ENCODE peak calls at places on chromosome 21, in six cellular contexts. Q is Panc1, I is esophagus muscularis mucosa, K is H9, M is thoracic aorta, G is endodermal cell. Z is an unnamed sample. For H3K4me1, the result is how much of the 10 kb centered on the place peaks cover.

GRCh38 chr21:17802568-17802967 is 16.6 kb downstream of the C21orf91 start:
- DNase-seq in Q (no peak), I (no peak), K (no peak), M (no peak), G (no peak), Z (no peak)

GRCh38 chr21:38639782-38640750 is 141.8 kb upstream of the ERG start:
- DNase-seq in Q (no peak), I (no peak), K (no peak), M (no peak), G (no peak), Z (no peak)

GRCh38 chr21:38386967-38387366 is 111.3 kb downstream of the ERG start:
- DNase-seq in Q (no peak), I (peak), K (no peak), M (no peak), G (no peak), Z (no peak)

GRCh38 chr21:7953058-7953457 is 2568.3 kb upstream of the TPTE start:
- DNase-seq in Q (no peak), I (no peak), K (no peak), M (no peak), G (no peak), Z (no peak)

GRCh38 chr21:17585875-17586450 is 26.7 kb downstream of the BTG3 start:
- DNase-seq in Q (peak), I (no peak), K (no peak), M (no peak), G (no peak), Z (no peak)

GRCh38 chr21:38818336-38818723 is 12.6 kb downstream of the ETS2 start:
- DNase-seq in Q (no peak), I (no peak), K (no peak), M (no peak), G (no peak), Z (no peak)

GRCh38 chr21:20329636-20330035 is 668.6 kb upstream of the NCAM2 start:
- DNase-seq in Q (no peak), I (no peak), K (no peak), M (no peak), G (no peak), Z (no peak)

GRCh38 chr21:37580690-37581089 is 214.1 kb downstream of the DYRK1A start:
- DNase-seq in Q (no peak), I (no peak), K (no peak), M (no peak), G (no peak), Z (no peak)

GRCh38 chr21:38392722-38393121 is 105.6 kb downstream of the ERG start:
- DNase-seq in Q (no peak), I (no peak), K (no peak), M (no peak), G (no peak), Z (no peak)

GRCh38 chr21:18155508-18156193 is 89.0 kb upstream of the CHODL start:
- DNase-seq in Q (no peak), I (no peak), K (no peak), M (no peak), G (no peak), Z (no peak)

GRCh38 chr21:38228115-38228514 is 28.7 kb upstream of the KCNJ15 start:
- DNase-seq in Q (no peak), I (no peak), K (peak), M (no peak), G (peak), Z (no peak)

GRCh38 chr21:37647781-37648180 is 268.5 kb downstream of the KCNJ6 start:
- DNase-seq in Q (no peak), I (no peak), K (no peak), M (no peak), G (no peak), Z (no peak)

GRCh38 chr21:39003982-39004775 is 179.1 kb downstream of the PSMG1 start:
- DNase-seq in Q (no peak), I (no peak), K (no peak), M (peak), G (peak), Z (no peak)

GRCh38 chr21:16993416-16994044 is 519.3 kb upstream of the CXADR start:
- DNase-seq in Q (no peak), I (no peak), K (no peak), M (no peak), G (no peak), Z (no peak)

GRCh38 chr21:37593015-37593414 is 226.4 kb downstream of the DYRK1A start:
- DNase-seq in Q (no peak), I (peak), K (peak), M (no peak), G (peak), Z (no peak)

GRCh38 chr21:24045775-24046215 is 1561.5 kb downstream of the MRPL39 start:
- DNase-seq in Q (peak), I (no peak), K (no peak), M (peak), G (peak), Z (peak)

GRCh38 chr21:43598416-43599120 is 60.7 kb downstream of the HSF2BP start:
- DNase-seq in Q (no peak), I (no peak), K (no peak), M (no peak), G (no peak), Z (no peak)

GRCh38 chr21:19523731-19524130 is 1120.1 kb upstream of the TMPRSS15 start:
- DNase-seq in Q (no peak), I (no peak), K (no peak), M (no peak), G (no peak), Z (no peak)

GRCh38 chr21:38027901-38028300 is 111.6 kb upstream of the KCNJ6 start:
- DNase-seq in Q (no peak), I (no peak), K (no peak), M (no peak), G (no peak), Z (no peak)

GRCh38 chr21:19218163-19218562 is 814.6 kb upstream of the TMPRSS15 start:
- DNase-seq in Q (no peak), I (no peak), K (no peak), M (no peak), G (no peak), Z (no peak)

GRCh38 chr21:17387030-17387617 is 125.7 kb upstream of the CXADR start:
- DNase-seq in Q (peak), I (no peak), K (no peak), M (no peak), G (peak), Z (no peak)

GRCh38 chr21:17402885-17403477 is 109.9 kb upstream of the CXADR start:
- DNase-seq in Q (no peak), I (no peak), K (no peak), M (no peak), G (no peak), Z (no peak)

GRCh38 chr21:43287974-43288755 is 119.4 kb downstream of the CRYAA start:
- DNase-seq in Q (no peak), I (no peak), K (no peak), M (no peak), G (no peak), Z (no peak)

GRCh38 chr21:16424331-16424749 is 694.6 kb downstream of the USP25 start:
- DNase-seq in Q (no peak), I (no peak), K (no peak), M (no peak), G (no peak), Z (no peak)

GRCh38 chr21:16644690-16645089 is 868.2 kb upstream of the CXADR start:
- DNase-seq in Q (no peak), I (no peak), K (no peak), M (no peak), G (no peak), Z (no peak)

GRCh38 chr21:16624468-16625102 is 888.3 kb upstream of the CXADR start:
- DNase-seq in Q (no peak), I (no peak), K (no peak), M (no peak), G (no peak), Z (no peak)

GRCh38 chr21:38291875-38292274 is 35.1 kb downstream of the KCNJ15 start:
- DNase-seq in Q (no peak), I (no peak), K (no peak), M (no peak), G (no peak), Z (no peak)

GRCh38 chr21:37153935-37154350 is 80.9 kb downstream of the TTC3 start:
- DNase-seq in Q (no peak), I (no peak), K (no peak), M (no peak), G (no peak), Z (peak)

GRCh38 chr21:36204980-36205379 is 48.4 kb downstream of the DOP1B start:
- DNase-seq in Q (no peak), I (no peak), K (no peak), M (no peak), G (no peak), Z (peak)

GRCh38 chr21:39033878-39034589 is 149.2 kb downstream of the PSMG1 start:
- DNase-seq in Q (no peak), I (no peak), K (no peak), M (no peak), G (no peak), Z (no peak)

GRCh38 chr21:33427051-33427450 is 23.8 kb downstream of the IFNGR2 start:
- DNase-seq in Q (no peak), I (no peak), K (no peak), M (no peak), G (no peak), Z (no peak)

GRCh38 chr21:17738171-17738953 is 80.8 kb downstream of the C21orf91 start:
- DNase-seq in Q (no peak), I (no peak), K (peak), M (no peak), G (peak), Z (no peak)

GRCh38 chr21:17454315-17455027 is 58.4 kb upstream of the CXADR start:
- DNase-seq in Q (peak), I (peak), K (peak), M (no peak), G (peak), Z (peak)

GRCh38 chr21:43585924-43586411 is 73.3 kb downstream of the HSF2BP start:
- DNase-seq in Q (peak), I (peak), K (peak), M (peak), G (peak), Z (peak)

GRCh38 chr21:43782741-43783700 is 6.4 kb upstream of the RRP1 start:
- DNase-seq in Q (no peak), I (no peak), K (no peak), M (no peak), G (no peak), Z (no peak)

GRCh38 chr21:22223385-22223784 is 1225.2 kb downstream of the NCAM2 start:
- DNase-seq in Q (no peak), I (no peak), K (no peak), M (no peak), G (no peak), Z (no peak)

GRCh38 chr21:46056450-46056903 is 41.4 kb upstream of the COL6A2 start:
- DNase-seq in Q (no peak), I (peak), K (peak), M (peak), G (peak), Z (peak)
- H3K27ac ChIP-seq in Q (no peak), I (peak), K (no peak), M (peak), G (peak), Z (peak)

DNA sequence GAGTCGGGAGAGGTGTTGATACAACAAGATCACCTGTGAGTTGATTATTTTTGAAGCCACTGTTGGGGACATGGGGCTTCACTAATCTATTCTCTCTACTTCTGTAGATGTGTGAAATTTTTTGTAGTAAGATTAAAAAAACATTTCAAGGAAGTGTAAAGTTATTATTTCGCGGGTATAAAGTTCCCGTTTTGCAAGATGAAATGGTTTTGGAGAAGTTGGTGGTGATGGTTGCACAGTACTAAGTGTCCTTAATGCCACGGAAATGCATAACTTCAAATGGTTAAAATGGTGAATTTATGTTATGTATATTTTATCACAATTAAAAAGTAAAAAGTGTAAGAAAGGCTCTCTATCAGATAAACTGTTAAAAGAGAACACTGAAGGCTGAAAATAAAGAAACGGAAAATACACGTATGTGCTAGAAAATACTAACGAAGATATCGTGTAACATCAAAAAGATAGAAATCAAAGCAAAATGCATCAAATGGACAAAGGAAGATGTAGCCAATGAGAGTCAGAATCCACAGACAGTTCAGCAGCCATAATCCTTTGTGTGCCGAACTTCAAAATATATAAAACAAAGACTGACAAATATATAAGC is 2.9 kb upstream of the ITGB2 start:
- DNase-seq in Q (no peak), I (no peak), K (no peak), M (no peak), G (no peak), Z (no peak)
- H3K4me1 ChIP-seq in Q (under half), I (under half), K (under half), M (under half), G (under half), Z (under half)

GRCh38 chr21:32411366-32412161 is 942 bp upstream of the EVA1C start:
- DNase-seq in Q (no peak), I (peak), K (peak), M (peak), G (peak), Z (peak)

GRCh38 chr21:32403201-32403701 is 9.3 kb upstream of the EVA1C start:
- DNase-seq in Q (no peak), I (no peak), K (peak), M (no peak), G (peak), Z (no peak)

GRCh38 chr21:32410916-32411315 is 1.6 kb upstream of the EVA1C start:
- DNase-seq in Q (no peak), I (no peak), K (no peak), M (no peak), G (no peak), Z (no peak)

GRCh38 chr21:32410291-32410690 is 2.2 kb upstream of the EVA1C start:
- DNase-seq in Q (no peak), I (no peak), K (no peak), M (no peak), G (no peak), Z (no peak)

GRCh38 chr21:32406405-32406804 is 6.1 kb upstream of the EVA1C start:
- DNase-seq in Q (no peak), I (no peak), K (no peak), M (no peak), G (no peak), Z (no peak)
- H3K27ac ChIP-seq in Q (no peak), I (peak), K (no peak), M (no peak), G (no peak), Z (no peak)

GRCh38 chr21:41894511-41894910 is 15.4 kb upstream of the PRDM15 start:
- DNase-seq in Q (no peak), I (no peak), K (no peak), M (no peak), G (no peak), Z (no peak)
- H3K4me1 ChIP-seq in Q (under half), I (under half), K (under half), M (under half), G (under half), Z (under half)

GRCh38 chr21:26834181-26834945 is 10.8 kb downstream of the ADAMTS1 start:
- DNase-seq in Q (no peak), I (no peak), K (no peak), M (no peak), G (no peak), Z (no peak)

GRCh38 chr21:26835714-26836265 is 9.4 kb downstream of the ADAMTS1 start:
- DNase-seq in Q (no peak), I (no peak), K (no peak), M (no peak), G (no peak), Z (no peak)

GRCh38 chr21:26835027-26835713 is 10.0 kb downstream of the ADAMTS1 start:
- DNase-seq in Q (no peak), I (no peak), K (no peak), M (no peak), G (no peak), Z (no peak)

GRCh38 chr21:26837539-26837938 is 7.7 kb downstream of the ADAMTS1 start:
- DNase-seq in Q (no peak), I (no peak), K (no peak), M (no peak), G (no peak), Z (no peak)

GRCh38 chr21:26836546-26836945 is 8.7 kb downstream of the ADAMTS1 start:
- DNase-seq in Q (no peak), I (no peak), K (no peak), M (no peak), G (no peak), Z (no peak)
- H3K27ac ChIP-seq in Q (no peak), I (no peak), K (no peak), M (no peak), G (no peak), Z (peak)

DNA sequence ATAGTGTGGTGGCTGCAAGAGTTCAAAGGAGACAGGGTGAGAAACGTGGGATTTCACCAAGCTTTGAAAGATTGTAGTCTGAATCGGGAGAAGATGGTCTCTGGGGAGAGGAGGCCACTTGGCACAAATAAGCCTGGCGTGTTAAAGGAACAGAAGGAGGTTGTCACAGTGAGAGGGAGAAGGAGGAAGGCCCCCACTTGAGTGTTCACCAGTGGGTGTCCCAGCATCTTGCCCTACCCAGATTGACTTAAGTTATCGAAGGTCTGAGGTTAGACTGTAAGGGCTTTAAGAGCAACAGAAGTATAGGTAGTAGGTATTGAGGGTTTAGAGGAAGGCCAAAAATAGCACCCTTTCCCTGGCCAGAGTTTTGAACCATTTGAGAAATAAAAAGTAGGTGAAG is 48.0 kb downstream of the BACH1 start:
- DNase-seq in Q (no peak), I (no peak), K (no peak), M (no peak), G (no peak), Z (no peak)
- H3K4me1 ChIP-seq in Q (under half), I (half or more), K (under half), M (half or more), G (under half), Z (under half)

GRCh38 chr21:35024475-35024874 is 24.6 kb downstream of the RUNX1 start:
- DNase-seq in Q (no peak), I (no peak), K (no peak), M (no peak), G (no peak), Z (no peak)

GRCh38 chr21:35024071-35024420 is 25.1 kb downstream of the RUNX1 start:
- DNase-seq in Q (no peak), I (no peak), K (no peak), M (no peak), G (peak), Z (no peak)

GRCh38 chr21:35026153-35026499 is 23.0 kb downstream of the RUNX1 start:
- DNase-seq in Q (no peak), I (no peak), K (no peak), M (no peak), G (peak), Z (no peak)

GRCh38 chr21:35026617-35027557 is 22.2 kb downstream of the RUNX1 start:
- DNase-seq in Q (no peak), I (no peak), K (peak), M (no peak), G (peak), Z (no peak)

GRCh38 chr21:35025206-35026152 is 23.6 kb downstream of the RUNX1 start:
- DNase-seq in Q (no peak), I (no peak), K (no peak), M (no peak), G (peak), Z (no peak)
- H3K27ac ChIP-seq in Q (no peak), I (no peak), K (no peak), M (no peak), G (no peak), Z (no peak)

DNA sequence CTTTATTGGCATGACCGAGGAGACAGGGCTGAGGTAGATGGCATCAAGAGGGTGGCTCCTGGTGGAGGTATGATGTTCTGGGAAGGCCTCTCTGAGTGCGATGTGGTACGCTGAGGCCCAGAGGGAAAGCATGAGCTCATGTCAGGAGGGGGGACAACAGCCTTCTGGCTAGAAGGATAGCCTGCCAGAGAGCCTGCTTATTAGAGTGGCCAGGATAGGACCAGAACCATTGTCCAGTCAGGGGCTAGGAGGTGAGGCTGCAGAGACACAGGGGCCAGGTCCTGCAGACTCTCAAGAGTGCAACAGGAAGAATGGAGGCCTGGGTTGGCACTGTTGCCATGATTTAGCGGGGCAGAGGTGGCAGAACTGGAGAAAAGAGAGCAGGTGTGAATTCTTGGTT is 7.3 kb downstream of the ADARB1 start:
- DNase-seq in Q (no peak), I (no peak), K (no peak), M (no peak), G (peak), Z (no peak)
- H3K4me1 ChIP-seq in Q (under half), I (half or more), K (under half), M (half or more), G (under half), Z (under half)

GRCh38 chr21:15066231-15066577 is 1.4 kb upstream of the NRIP1 start:
- DNase-seq in Q (no peak), I (no peak), K (no peak), M (no peak), G (no peak), Z (no peak)
- H3K27ac ChIP-seq in Q (peak), I (peak), K (no peak), M (peak), G (no peak), Z (peak)